ENCODE peak calls at places on chromosomes 4 and X, in six cellular contexts. K is Kasumi-1, Z is ELF-1, U is lower lobe of right lung, M is head of caudate nucleus, O is body of pancreas. D is an unnamed sample.

GRCh38 chr4:89797117-89797516 is 39.8 kb downstream of the SNCA start:
- DNase-seq in Z (no peak), O (no peak), M (no peak), U (no peak), K (no peak), D (no peak)

GRCh38 chr4:83618991-83619390 is 83.1 kb downstream of the GPAT3 start:
- DNase-seq in M (peak; percentile 8), O (peak; percentile 16), Z (no peak), K (peak; percentile 84), U (no peak), D (no peak)

GRCh38 chr4:135050086-135050717 is 848.6 kb upstream of the PABPC4L start:
- DNase-seq in O (no peak), K (no peak), U (no peak), Z (no peak), M (no peak), D (no peak)

GRCh38 chr4:169185133-169185956 is 85.4 kb downstream of the SH3RF1 start:
- DNase-seq in U (no peak), M (no peak), Z (no peak), O (no peak), K (no peak), D (no peak)

GRCh38 chrX:149037301-149037700 is 467.8 kb downstream of the IDS start:
- DNase-seq in K (no peak), U (no peak), O (no peak), M (no peak), Z (no peak), D (no peak)

GRCh38 chr4:16238304-16238703 is 12.0 kb upstream of the TAPT1 start:
- DNase-seq in U (no peak), M (no peak), K (no peak), O (no peak), Z (no peak), D (no peak)

GRCh38 chr4:126455865-126456264 is 1141.1 kb downstream of the FAT4 start:
- DNase-seq in O (no peak), U (no peak), Z (no peak), K (no peak), M (no peak), D (no peak)

GRCh38 chr4:46933686-46934085 is 24.6 kb upstream of the COX7B2 start:
- DNase-seq in K (no peak), O (no peak), U (no peak), Z (no peak), M (no peak), D (no peak)

GRCh38 chr4:137524642-137525384 is 7.5 kb downstream of the PCDH18 start:
- DNase-seq in K (no peak), Z (no peak), O (no peak), U (no peak), M (no peak), D (no peak)

GRCh38 chr4:72300126-72300525 is 268.3 kb downstream of the NPFFR2 start:
- DNase-seq in Z (no peak), K (no peak), O (no peak), U (no peak), M (no peak), D (no peak)

GRCh38 chrX:128807367-128807766 is 715.9 kb downstream of the SMARCA1 start:
- DNase-seq in Z (peak; percentile 14), O (peak; percentile 66), M (no peak), K (no peak), U (no peak), D (no peak)

GRCh38 chrX:103656623-103657022 is 27.8 kb downstream of the TCEAL1 start:
- DNase-seq in M (no peak), U (no peak), K (no peak), O (no peak), Z (no peak), D (no peak)

GRCh38 chr4:137610960-137611359 is 78.7 kb upstream of the PCDH18 start:
- DNase-seq in M (no peak), O (no peak), Z (peak; percentile 13), U (no peak), K (peak; percentile 17), D (no peak)

GRCh38 chr4:152776352-152776751 is 3.2 kb downstream of the TIGD4 start:
- DNase-seq in U (no peak), Z (no peak), O (no peak), M (no peak), K (no peak), D (no peak)

GRCh38 chrX:38987135-38987780 is 186.0 kb downstream of the MID1IP1 start:
- DNase-seq in U (no peak), O (no peak), Z (no peak), K (no peak), M (no peak), D (no peak)

GRCh38 chr4:125191252-125191651 is 123.5 kb upstream of the FAT4 start:
- DNase-seq in U (no peak), Z (no peak), O (no peak), K (no peak), M (no peak), D (no peak)

GRCh38 chr4:1109332-1109731 is 4.0 kb downstream of the RNF212 start:
- DNase-seq in M (no peak), U (no peak), Z (no peak), K (no peak), O (no peak), D (no peak)

GRCh38 chr4:174389439-174389838 is 105.7 kb downstream of the CEP44 start:
- DNase-seq in U (no peak), M (no peak), K (no peak), O (no peak), Z (no peak), D (no peak)